ENCODE peak calls at places on chromosomes 7 and 10, in five cellular contexts. P is psoas muscle, B is fibroblast of mammary gland, L is SK-N-SH, T is lower leg skin. M is an unnamed sample.

GRCh38 chr7:143492043-143492471 is 14.4 kb downstream of the TAS2R41 start:
- DNase-seq in T (no peak), B (peak; percentile 88), P (no peak), L (no peak), M (peak; percentile 81)

GRCh38 chr10:43648392-43649148 is at the start of gene ZNF32:
- DNase-seq in L (peak; percentile 96), T (peak; percentile 70), P (peak; percentile 93), B (peak; percentile 77), M (peak; percentile 86)

GRCh38 chr7:96826089-96826488 is 116.4 kb upstream of the SEM1 start:
- DNase-seq in L (no peak), B (no peak), T (no peak), P (no peak), M (peak; percentile 8)

GRCh38 chr7:27933691-27934565 is 194.0 kb downstream of the TAX1BP1 start:
- DNase-seq in T (no peak), L (no peak), B (peak; percentile 82), P (no peak), M (no peak)

GRCh38 chr7:9557853-9558252 is 1124.4 kb downstream of the NXPH1 start:
- DNase-seq in B (no peak), L (peak; percentile 5), T (no peak), P (no peak), M (no peak)

GRCh38 chr10:13165177-13165576 is 3.8 kb downstream of the MCM10 start:
- DNase-seq in P (no peak), B (no peak), T (no peak), L (no peak), M (no peak)

GRCh38 chr7:108420482-108420908 is 35.7 kb downstream of the NRCAM start:
- DNase-seq in P (no peak), L (no peak), B (no peak), T (no peak), M (peak; percentile 56)

GRCh38 chr7:99729501-99730261 is 5.3 kb downstream of the CYP3A7 start:
- DNase-seq in T (peak; percentile 50), B (peak; percentile 24), L (no peak), P (no peak), M (no peak)

GRCh38 chr10:69685802-69686585 is 55.9 kb downstream of the FAM241B start:
- DNase-seq in L (peak; percentile 74), P (peak; percentile 83), B (peak; percentile 4), T (no peak), M (peak; percentile 47)

GRCh38 chr7:133345690-133346421 is 93.0 kb downstream of the EXOC4 start:
- DNase-seq in B (no peak), T (no peak), L (no peak), P (no peak), M (no peak)

GRCh38 chr7:140304071-140304799 is 94.1 kb downstream of the SLC37A3 start:
- DNase-seq in B (peak; percentile 47), P (no peak), L (peak; percentile 46), T (no peak), M (peak; percentile 42)

GRCh38 chr7:27166475-27167169 is 1.3 kb upstream of the HOXA9 start:
- DNase-seq in T (no peak), L (no peak), B (peak; percentile 34), P (peak; percentile 54), M (no peak)

GRCh38 chr10:132704008-132704814 is 81.7 kb downstream of the NKX6-2 start:
- DNase-seq in L (no peak), P (peak; percentile 25), T (no peak), B (no peak), M (no peak)

GRCh38 chr10:92757066-92757716 is 67.4 kb downstream of the HHEX start:
- DNase-seq in P (peak; percentile 88), L (no peak), B (peak; percentile 54), T (peak; percentile 78), M (peak; percentile 87)
- TF ChIP-seq CTCF in P (no peak), L (no peak), B (no peak), T (no peak), M (peak; percentile 31)

DNA sequence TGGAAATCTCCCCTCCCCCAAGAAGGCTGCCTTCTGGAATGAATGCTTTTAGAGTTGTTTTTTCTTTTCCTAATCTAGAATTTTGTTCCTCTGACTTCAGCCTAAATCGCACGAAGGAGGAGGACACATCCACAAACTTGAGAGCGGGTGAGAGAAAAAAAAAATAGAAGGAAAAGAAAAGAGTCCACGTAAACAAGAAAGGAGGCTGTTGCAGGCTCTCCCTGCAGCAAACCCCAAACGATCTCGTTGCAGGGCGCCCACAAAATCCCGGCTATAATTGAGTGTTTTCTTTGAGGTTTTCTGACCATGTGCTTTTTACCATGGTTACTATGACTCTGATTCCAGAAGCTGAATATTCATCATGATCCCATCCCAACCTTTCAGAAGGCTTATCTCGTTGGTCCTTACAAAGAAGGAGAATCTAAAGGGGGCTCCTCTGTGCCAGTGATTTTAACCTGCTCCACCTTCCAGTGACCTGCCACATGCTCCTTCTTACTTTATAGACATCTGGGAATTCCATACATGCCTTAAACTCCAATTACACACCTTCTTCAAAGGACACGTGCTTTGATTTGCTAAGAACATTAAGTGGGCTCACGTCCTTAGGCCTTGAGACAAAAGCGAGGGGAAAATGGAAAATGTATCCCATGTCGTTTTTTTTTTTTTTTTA is 5.8 kb downstream of the TWIST1 start:
- DNase-seq in T (no peak), P (no peak), B (peak; percentile 53), L (no peak), M (no peak)
- H3K4me3 ChIP-seq in T (no peak overlapping the region), P (no peak overlapping the region), B (peak overlapping the region; percentile 97), L (peak overlapping the region; percentile 100), M (no peak overlapping the region)

GRCh38 chr10:100826983-100827818 is 81.8 kb downstream of the PAX2 start:
- DNase-seq in T (no peak), B (no peak), P (no peak), L (peak; percentile 80), M (no peak)
- TF ChIP-seq CTCF in T (no peak), B (no peak), P (peak; percentile 20), L (no peak), M (no peak)

DNA sequence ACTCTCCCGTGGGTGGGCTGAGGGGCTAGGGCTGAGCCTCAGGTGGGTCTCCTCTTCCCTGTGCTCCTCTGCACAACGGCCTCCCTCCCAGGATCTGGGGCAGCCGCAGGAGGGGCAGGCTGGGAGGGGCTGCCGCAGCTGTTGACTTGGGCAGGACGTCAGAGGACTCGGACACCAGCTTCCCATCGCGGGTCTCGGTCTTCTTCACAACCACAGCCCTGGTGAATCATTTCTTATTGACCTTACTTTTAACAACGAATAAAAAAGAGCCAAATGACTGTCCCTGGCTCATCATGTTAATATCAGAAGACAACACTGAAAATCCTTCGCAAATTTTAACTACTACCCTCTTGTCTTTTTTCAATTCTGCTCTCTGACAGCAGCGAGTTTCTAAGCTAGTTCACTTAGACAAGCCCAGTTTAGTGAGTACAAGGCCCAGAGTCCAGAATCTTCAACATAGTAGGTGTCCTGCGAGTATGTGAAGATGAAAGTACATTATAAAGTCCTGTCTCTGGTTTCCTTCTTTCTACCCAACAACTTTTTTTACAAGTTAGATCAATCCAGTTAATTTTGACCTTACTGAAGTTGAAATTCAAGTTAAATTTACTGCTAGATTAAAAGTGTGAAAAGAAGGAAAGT is 32.4 kb downstream of the CTNNA3 start:
- DNase-seq in P (peak; percentile 72), L (no peak), B (no peak), T (no peak), M (no peak)
- H3K4me3 ChIP-seq in P (peak overlapping the region; percentile 63), L (no peak overlapping the region), B (no peak overlapping the region), T (no peak overlapping the region), M (no peak overlapping the region)

GRCh38 chr10:56449770-56450169 is 88.7 kb upstream of the ZWINT start:
- DNase-seq in P (no peak), T (no peak), B (no peak), L (no peak), M (no peak)
- TF ChIP-seq CTCF in P (no peak), T (no peak), B (no peak), L (peak; percentile 46), M (no peak)

GRCh38 chr7:158316466-158317031 is 271.1 kb downstream of the PTPRN2 start:
- DNase-seq in L (no peak), P (no peak), T (no peak), B (no peak), M (no peak)

GRCh38 chr7:158315881-158316280 is 271.7 kb downstream of the PTPRN2 start:
- DNase-seq in T (no peak), L (no peak), B (no peak), P (no peak), M (no peak)

GRCh38 chr7:158315326-158315725 is 272.3 kb downstream of the PTPRN2 start:
- DNase-seq in B (no peak), T (no peak), L (no peak), P (no peak), M (no peak)

GRCh38 chr7:158318511-158318913 is 269.1 kb downstream of the PTPRN2 start:
- DNase-seq in B (no peak), L (no peak), P (no peak), T (no peak), M (no peak)

GRCh38 chr7:158317238-158318205 is 270.1 kb downstream of the PTPRN2 start:
- DNase-seq in P (no peak), L (no peak), B (no peak), T (no peak), M (no peak)
- H3K4me3 ChIP-seq in P (peak overlapping the region; percentile 39), L (no peak overlapping the region), B (no peak overlapping the region), T (no peak overlapping the region), M (no peak overlapping the region)

GRCh38 chr10:119892188-119893065 is at the start of gene SEC23IP:
- DNase-seq in P (peak; percentile 98), T (peak; percentile 96), B (peak; percentile 95), L (peak; percentile 91), M (peak; percentile 96)
- TF ChIP-seq CTCF in P (no peak), T (peak; percentile 49), B (no peak), L (no peak), M (no peak)

GRCh38 chr10:65415318-65415717 is 1510.5 kb upstream of the LRRTM3 start:
- DNase-seq in B (no peak), L (no peak), P (no peak), T (no peak), M (no peak)
- H3K4me3 ChIP-seq in B (no peak overlapping the region), L (no peak overlapping the region), P (no peak overlapping the region), T (no peak overlapping the region), M (no peak overlapping the region)

GRCh38 chr10:59273453-59273852 is 88.9 kb downstream of the FAM13C start:
- DNase-seq in B (no peak), P (no peak), L (no peak), T (no peak), M (peak; percentile 24)

GRCh38 chr10:59268460-59268859 is 92.0 kb downstream of the PHYHIPL start:
- DNase-seq in T (no peak), L (no peak), P (no peak), B (no peak), M (no peak)

GRCh38 chr10:59266321-59266720 is 89.9 kb downstream of the PHYHIPL start:
- DNase-seq in P (no peak), T (no peak), B (no peak), L (no peak), M (no peak)

GRCh38 chr10:59276133-59276532 is 86.2 kb downstream of the FAM13C start:
- DNase-seq in P (no peak), B (no peak), T (no peak), L (no peak), M (no peak)

GRCh38 chr10:59271160-59271559 is 91.2 kb downstream of the FAM13C start:
- DNase-seq in B (no peak), P (no peak), T (no peak), L (peak; percentile 33), M (no peak)
- TF ChIP-seq CTCF in B (no peak), P (no peak), T (no peak), L (no peak), M (no peak)

M was measured in cardiac fibroblast.